ENCODE peak calls at places on chromosomes 7 and 10, in six cellular contexts. R is WERI-Rb-1; C is hippocampal formation; K is HCEC 1CT; S is KBM-7; F is stimulated activated CD4-positive, alpha-beta T cell treated with anti-CD3 and anti-CD28 coated beads, TNF-alpha, amount 100 ng/mL, for 24 hours. T is an unnamed sample.

GRCh38 chr7:5549096-5549896 is 125.7 kb upstream of the TNRC18 start:
- DNase-seq in R (no peak), S (no peak), C (no peak), K (peak; percentile 59), F (no peak), T (no peak)

GRCh38 chr10:3828404-3829192 is 43.6 kb upstream of the KLF6 start:
- DNase-seq in S (peak; percentile 54), F (no peak), K (peak; percentile 69), R (no peak), C (no peak), T (peak; percentile 92)

GRCh38 chr10:105473170-105473569 is 832.1 kb downstream of the SORCS3 start:
- DNase-seq in C (no peak), F (no peak), R (no peak), S (no peak), K (no peak), T (no peak)

GRCh38 chr7:37031571-37032257 is 307.4 kb upstream of the AOAH start:
- DNase-seq in C (no peak), K (peak; percentile 99), F (peak; percentile 26), S (peak; percentile 50), R (no peak), T (no peak)

GRCh38 chr7:33050425-33051318 is 11.9 kb downstream of the NT5C3A start:
- DNase-seq in S (peak; percentile 81), R (no peak), F (no peak), C (no peak), K (peak; percentile 53), T (peak; percentile 74)

GRCh38 chr7:1103789-1104513 is 16.0 kb downstream of the GPER1 start:
- DNase-seq in R (no peak), K (no peak), S (no peak), C (no peak), F (no peak), T (no peak)

GRCh38 chr7:99010281-99010680 is 131.9 kb downstream of the TRRAP start:
- DNase-seq in R (no peak), K (no peak), S (no peak), C (no peak), F (no peak), T (no peak)

GRCh38 chr10:48412933-48413332 is 106.5 kb downstream of the MAPK8 start:
- DNase-seq in S (no peak), C (no peak), R (no peak), F (no peak), K (no peak), T (no peak)

GRCh38 chr7:45064047-45064725 is 24.6 kb downstream of the NACAD start:
- DNase-seq in S (no peak), F (no peak), K (no peak), R (no peak), C (no peak), T (no peak)

GRCh38 chr10:86954681-86955500 is 2.5 kb downstream of the MMRN2 start:
- DNase-seq in R (no peak), C (no peak), S (no peak), K (no peak), F (no peak), T (no peak)

GRCh38 chr10:98664329-98665042 is 217.8 kb upstream of the HPS1 start:
- DNase-seq in F (no peak), R (peak; percentile 16), S (peak; percentile 66), C (no peak), K (no peak), T (peak; percentile 63)

GRCh38 chr10:119658274-119658673 is 7.1 kb downstream of the BAG3 start:
- DNase-seq in S (no peak), R (no peak), F (no peak), C (no peak), K (peak; percentile 94), T (peak; percentile 62)

GRCh38 chr7:117673839-117674238 is 194.0 kb downstream of the CFTR start:
- DNase-seq in F (no peak), R (no peak), C (no peak), S (peak; percentile 8), K (peak; percentile 14), T (peak; percentile 59)

GRCh38 chr7:16649196-16649595 is 3.2 kb downstream of the BZW2 start:
- DNase-seq in R (no peak), C (no peak), K (no peak), F (no peak), S (no peak), T (no peak)

GRCh38 chr7:107953265-107953923 is 49.6 kb downstream of the LAMB1 start:
- DNase-seq in R (no peak), C (no peak), K (no peak), F (no peak), S (no peak), T (no peak)

GRCh38 chr7:31476073-31476745 is 37.7 kb upstream of the ITPRID1 start:
- DNase-seq in C (no peak), S (no peak), R (no peak), K (no peak), F (no peak), T (no peak)

GRCh38 chr7:144588535-144588934 is 185.0 kb upstream of the NOBOX start:
- DNase-seq in R (no peak), C (no peak), K (no peak), S (no peak), F (no peak), T (no peak)

GRCh38 chr7:29852457-29852856 is 46.1 kb downstream of the WIPF3 start:
- DNase-seq in C (no peak), F (no peak), K (no peak), R (no peak), S (no peak), T (no peak)

GRCh38 chr10:95756061-95756751 is at the start of gene ENTPD1:
- DNase-seq in R (no peak), F (no peak), K (no peak), S (no peak), C (peak; percentile 39), T (peak; percentile 31)

GRCh38 chr7:55413442-55413841 is 48.3 kb downstream of the LANCL2 start:
- DNase-seq in S (no peak), R (no peak), C (no peak), F (no peak), K (no peak), T (no peak)

GRCh38 chr7:4663239-4663638 is 18.9 kb upstream of the FOXK1 start:
- DNase-seq in K (no peak), F (no peak), S (no peak), R (no peak), C (no peak), T (no peak)

GRCh38 chr7:140334341-140335057 is 63.8 kb downstream of the SLC37A3 start:
- DNase-seq in S (no peak), C (peak; percentile 27), R (peak; percentile 44), K (no peak), F (no peak), T (no peak)

GRCh38 chr7:151711906-151712771 is 164.8 kb downstream of the PRKAG2 start:
- DNase-seq in R (no peak), C (no peak), S (no peak), F (no peak), K (no peak), T (no peak)

GRCh38 chr10:113922787-113923570 is 68.5 kb downstream of the NHLRC2 start:
- DNase-seq in R (peak; percentile 49), F (no peak), S (no peak), K (no peak), C (no peak), T (no peak)

GRCh38 chr10:2137549-2138174 is 400.3 kb upstream of the ADARB2 start:
- DNase-seq in C (no peak), K (no peak), S (peak; percentile 1), F (no peak), R (peak; percentile 19), T (peak; percentile 31)

GRCh38 chr7:122887198-122887597 is 938 bp upstream of the CADPS2 start:
- DNase-seq in R (peak; percentile 71), S (no peak), K (peak; percentile 3), F (no peak), C (peak; percentile 14), T (peak; percentile 80)

GRCh38 chr7:27189560-27190283 is 4.7 kb upstream of the HOXA11 start:
- DNase-seq in R (peak; percentile 9), S (peak; percentile 71), K (no peak), C (no peak), F (no peak), T (no peak)